ENCODE peak calls at places on chromosome 1, in ten cellular contexts. K is neural progenitor cell, D is A549, X is fibroblast of pulmonary artery, W is SJSA1, V is endodermal cell, Q is fibroblast of mammary gland, R is fibroblast of lung, Z is BE2C, Y is fibroblast of the aortic adventitia. B is an unnamed sample.

GRCh38 chr1:25105836-25106235 is 126.5 kb downstream of the SYF2 start:
- DNase-seq in Q (no peak), Y (no peak), D (no peak), Z (no peak), R (no peak), W (no peak), V (no peak), X (no peak), K (no peak), B (no peak)

GRCh38 chr1:43861337-43861736 is 72.3 kb upstream of the ARTN start:
- DNase-seq in X (peak), W (no peak), Y (peak), V (no peak), Z (no peak), K (no peak), R (peak), Q (peak), D (no peak), B (no peak)

GRCh38 chr1:39990428-39990827 is 35.5 kb downstream of the MFSD2A start:
- DNase-seq in Z (no peak), Q (no peak), R (no peak), V (peak), Y (no peak), D (no peak), K (no peak), X (no peak), W (no peak), B (no peak)

GRCh38 chr1:219549215-219549614 is 63.7 kb downstream of the ZC3H11B start:
- DNase-seq in X (peak), Q (no peak), Y (peak), D (no peak), K (no peak), W (no peak), Z (no peak), V (no peak), R (peak), B (no peak)

GRCh38 chr1:172820759-172821158 is 161.9 kb downstream of the FASLG start:
- DNase-seq in Z (no peak), K (no peak), X (no peak), D (no peak), Y (no peak), W (no peak), Q (peak), V (no peak), R (no peak), B (no peak)

GRCh38 chr1:1345860-1346500 is 3.2 kb downstream of the DVL1 start:
- DNase-seq in R (no peak), Z (no peak), Q (no peak), Y (no peak), V (no peak), X (no peak), D (no peak), K (no peak), W (no peak), B (no peak)

GRCh38 chr1:91631718-91632330 is 131.2 kb downstream of the CDC7 start:
- DNase-seq in Q (no peak), X (no peak), W (no peak), R (no peak), V (no peak), Y (no peak), D (no peak), K (peak), Z (no peak), B (no peak)

GRCh38 chr1:29966526-29967045 is 730.3 kb downstream of the PTPRU start:
- DNase-seq in D (no peak), V (no peak), R (no peak), X (no peak), W (no peak), Z (no peak), Q (no peak), K (no peak), Y (no peak), B (no peak)

GRCh38 chr1:242178924-242179708 is 180.2 kb upstream of the MAP1LC3C start:
- DNase-seq in K (no peak), X (no peak), W (no peak), V (no peak), Q (no peak), R (no peak), Y (no peak), Z (no peak), D (no peak), B (no peak)

GRCh38 chr1:109247401-109248365 is 1.7 kb upstream of the CELSR2 start:
- DNase-seq in K (no peak), Q (no peak), R (no peak), Z (no peak), D (no peak), W (no peak), V (no peak), X (no peak), Y (no peak), B (no peak)

GRCh38 chr1:220527279-220528048 is 472 bp upstream of the MARK1 start:
- DNase-seq in X (peak), Z (no peak), W (no peak), K (peak), V (peak), R (no peak), Q (no peak), Y (peak), D (no peak), B (peak)

GRCh38 chr1:244214009-244214967 is 163.2 kb downstream of the ZBTB18 start:
- DNase-seq in Z (peak), K (peak), X (peak), D (peak), W (peak), Q (peak), R (peak), Y (peak), V (peak), B (peak)

GRCh38 chr1:226962421-226963391 is 22.6 kb downstream of the COQ8A start:
- DNase-seq in Y (no peak), Z (no peak), D (no peak), K (no peak), V (no peak), X (no peak), R (no peak), W (no peak), Q (no peak), B (no peak)

GRCh38 chr1:26225033-26225831 is 8.8 kb upstream of the CEP85 start:
- DNase-seq in Q (peak), V (peak), D (no peak), R (peak), X (peak), Y (peak), W (no peak), Z (peak), K (peak), B (peak)

GRCh38 chr1:156493154-156493631 is 7.4 kb downstream of the MEF2D start:
- DNase-seq in W (no peak), Y (no peak), R (no peak), X (no peak), K (peak), Z (no peak), D (no peak), Q (no peak), V (peak), B (no peak)

GRCh38 chr1:52145137-52145536 is 3.2 kb downstream of the ZFYVE9 start:
- DNase-seq in Y (no peak), R (no peak), Z (no peak), K (no peak), Q (no peak), X (no peak), V (no peak), W (no peak), D (no peak), B (no peak)

GRCh38 chr1:33297911-33298622 is 22.8 kb downstream of the A3GALT2 start:
- DNase-seq in K (no peak), Q (no peak), V (no peak), Y (no peak), Z (no peak), R (no peak), W (no peak), X (no peak), D (no peak), B (no peak)

GRCh38 chr1:24003331-24003972 is 23.3 kb upstream of the SRSF10 start:
- DNase-seq in D (no peak), R (peak), Q (peak), X (peak), W (no peak), K (peak), Y (peak), Z (no peak), V (no peak), B (peak)

GRCh38 chr1:21278898-21279819 is 11.1 kb downstream of the ECE1 start:
- DNase-seq in R (peak), Y (no peak), Z (no peak), W (no peak), Q (peak), K (peak), D (no peak), V (no peak), X (no peak), B (no peak)

GRCh38 chr1:222167111-222167510 is 380.8 kb downstream of the HHIPL2 start:
- DNase-seq in Z (peak), X (peak), R (peak), W (peak), K (peak), Y (peak), D (peak), Q (peak), V (peak), B (peak)

GRCh38 chr1:46539968-46540367 is 11.5 kb downstream of the KNCN start:
- DNase-seq in Y (peak), R (peak), K (no peak), Q (peak), D (no peak), V (no peak), X (peak), Z (no peak), W (no peak), B (peak)

GRCh38 chr1:95023399-95024050 is 49.2 kb downstream of the ALG14 start:
- DNase-seq in R (peak), Q (peak), Y (peak), V (no peak), W (peak), D (no peak), Z (no peak), K (no peak), X (peak), B (peak)

DNA sequence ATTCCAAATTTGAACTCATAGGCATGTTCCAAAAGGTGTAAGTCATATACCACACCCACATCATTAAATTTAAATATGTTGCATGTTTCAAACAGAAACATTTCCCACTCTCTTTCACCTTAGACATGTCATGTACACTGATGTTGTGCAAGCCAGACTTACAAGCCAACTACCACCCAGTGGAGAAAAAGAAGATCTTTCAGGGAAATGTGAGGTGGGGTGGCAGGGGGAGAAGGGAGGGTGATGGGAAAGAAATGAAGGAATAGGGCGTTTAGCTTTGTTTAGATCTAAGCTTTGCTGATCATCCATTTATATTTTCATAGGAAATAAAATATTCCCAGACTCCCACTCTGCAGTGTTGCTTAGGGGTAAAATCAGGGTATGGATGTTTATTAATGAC is 1.6 kb downstream of the NEGR1 start:
- DNase-seq in Y (peak), X (no peak), W (no peak), D (no peak), Q (peak), R (peak), K (no peak), V (no peak), Z (no peak), B (peak)
- H3K4me3 ChIP-seq in Y (no peak), X (no peak), W (no peak), D (no peak), Q (peak), R (peak), K (no peak), V (no peak), Z (no peak), B (peak)

GRCh38 chr1:20152599-20152930 is 13.4 kb downstream of the PLA2G2F start:
- DNase-seq in Q (no peak), Y (no peak), V (no peak), D (no peak), K (no peak), R (no peak), W (no peak), Z (no peak), X (no peak), B (no peak)

GRCh38 chr1:20150969-20151368 is 11.8 kb downstream of the PLA2G2F start:
- DNase-seq in V (no peak), K (no peak), D (no peak), Y (no peak), R (no peak), Z (no peak), X (no peak), W (no peak), Q (no peak), B (no peak)

GRCh38 chr1:20150326-20150705 is 11.2 kb downstream of the PLA2G2F start:
- DNase-seq in K (no peak), W (no peak), V (no peak), Q (no peak), Z (no peak), X (no peak), D (no peak), Y (no peak), R (no peak), B (no peak)

GRCh38 chr1:20153000-20153418 is 13.9 kb downstream of the PLA2G2F start:
- DNase-seq in W (no peak), V (peak), Y (no peak), D (no peak), Z (no peak), K (peak), Q (no peak), X (no peak), R (peak), B (peak)

GRCh38 chr1:20151906-20152598 is 12.9 kb downstream of the PLA2G2F start:
- DNase-seq in W (peak), K (peak), V (peak), Q (peak), X (peak), R (peak), D (peak), Z (peak), Y (peak), B (peak)
- H3K4me3 ChIP-seq in W (no peak), K (peak), V (no peak), Q (peak), X (peak), R (peak), D (peak), Z (peak), Y (peak), B (peak)

DNA sequence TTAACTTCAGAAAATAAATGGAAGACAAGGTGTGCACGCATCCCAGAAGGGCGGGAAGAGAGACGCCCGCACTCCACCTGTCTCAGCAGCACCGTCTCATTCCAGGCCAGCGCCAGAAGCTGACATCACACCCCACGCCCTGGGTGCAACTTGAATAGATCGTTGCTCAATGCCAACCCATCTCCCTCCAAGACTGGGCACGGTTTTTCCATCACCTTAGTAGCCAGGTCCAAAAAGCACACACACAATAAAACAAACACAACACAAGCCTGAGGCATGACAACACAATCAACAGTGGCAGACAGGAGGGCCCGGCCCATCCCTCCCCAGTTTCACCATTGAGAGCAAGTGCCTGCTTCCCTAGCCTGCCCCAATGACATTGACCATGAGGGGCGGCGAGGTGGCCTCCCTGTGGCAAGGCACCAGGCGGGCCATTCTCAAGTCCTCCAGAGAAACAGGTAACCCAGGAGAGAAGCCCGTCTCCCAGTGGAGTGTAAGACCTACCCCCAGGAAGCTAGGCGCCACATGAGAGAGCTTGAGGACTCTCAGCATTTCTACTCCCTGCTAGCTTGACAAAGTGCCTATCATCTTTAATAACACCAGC is 2.7 kb downstream of the IFFO2 start:
- DNase-seq in X (no peak), K (no peak), Z (no peak), Q (no peak), V (no peak), W (no peak), D (no peak), Y (no peak), R (no peak), B (no peak)
- H3K4me3 ChIP-seq in X (peak), K (no peak), Z (no peak), Q (no peak), V (peak), W (no peak), D (peak), Y (peak), R (peak), B (peak)

GRCh38 chr1:65309317-65310077 is at the start of gene DNAJC6:
- DNase-seq in W (peak), X (peak), K (peak), V (peak), Q (peak), D (peak), Y (peak), R (peak), Z (peak), B (peak)

GRCh38 chr1:65308781-65309316 is 494 bp upstream of the DNAJC6 start:
- DNase-seq in V (no peak), X (no peak), D (no peak), K (no peak), Z (no peak), Y (no peak), R (no peak), W (no peak), Q (no peak), B (no peak)

DNA sequence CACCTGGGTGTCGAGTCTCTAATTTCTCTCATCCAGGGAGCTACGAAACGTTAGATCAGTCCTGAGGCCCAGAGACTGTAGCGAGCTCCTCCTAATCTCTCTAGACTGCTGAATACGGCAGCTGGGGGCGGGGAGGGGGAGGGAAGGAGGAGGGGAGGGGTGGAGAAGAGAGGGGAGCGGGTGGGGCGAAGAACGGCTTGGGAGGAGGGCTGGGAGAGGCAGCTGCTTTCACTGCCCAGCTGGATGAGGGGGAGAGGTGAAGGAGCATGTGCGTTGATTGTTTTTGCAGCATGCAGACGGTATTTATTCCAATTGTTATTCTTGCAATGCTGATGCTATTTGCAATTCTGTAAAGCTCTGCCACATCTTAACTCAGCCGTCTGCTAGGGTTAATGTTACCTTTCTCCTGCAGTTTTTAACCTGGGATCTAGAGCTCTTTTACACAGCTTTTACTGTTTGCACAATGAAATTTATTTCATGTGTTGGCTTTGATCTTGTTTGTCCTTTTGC is 790 bp downstream of the DNAJC6 start:
- DNase-seq in Q (no peak), X (no peak), V (no peak), D (no peak), Y (no peak), W (no peak), K (no peak), R (peak), Z (peak), B (no peak)
- H3K4me3 ChIP-seq in Q (no peak), X (no peak), V (peak), D (peak), Y (no peak), W (no peak), K (peak), R (no peak), Z (peak), B (peak)

GRCh38 chr1:48790397-48790796 is 13.7 kb upstream of the BEND5 start:
- DNase-seq in V (no peak), Z (no peak), Q (no peak), X (no peak), R (no peak), Y (no peak), D (no peak), K (no peak), W (no peak), B (no peak)
- H3K4me3 ChIP-seq in V (no peak), Z (no peak), Q (no peak), X (no peak), R (no peak), Y (no peak), D (no peak), K (no peak), W (no peak), B (no peak)

GRCh38 chr1:9125325-9125724 is 3.6 kb downstream of the GPR157 start:
- DNase-seq in Q (no peak), W (no peak), R (no peak), Z (no peak), D (no peak), V (no peak), X (no peak), Y (no peak), K (no peak), B (no peak)
- H3K4me3 ChIP-seq in Q (no peak), W (no peak), R (no peak), Z (no peak), D (no peak), V (no peak), X (no peak), Y (no peak), K (no peak), B (no peak)

GRCh38 chr1:174022976-174023277 is 770 bp upstream of the RC3H1 start:
- DNase-seq in D (no peak), Q (no peak), W (no peak), V (no peak), R (no peak), Z (no peak), Y (no peak), X (no peak), K (no peak), B (no peak)
- H3K4me3 ChIP-seq in D (peak), Q (peak), W (peak), V (peak), R (peak), Z (peak), Y (peak), X (peak), K (peak), B (peak)

DNA sequence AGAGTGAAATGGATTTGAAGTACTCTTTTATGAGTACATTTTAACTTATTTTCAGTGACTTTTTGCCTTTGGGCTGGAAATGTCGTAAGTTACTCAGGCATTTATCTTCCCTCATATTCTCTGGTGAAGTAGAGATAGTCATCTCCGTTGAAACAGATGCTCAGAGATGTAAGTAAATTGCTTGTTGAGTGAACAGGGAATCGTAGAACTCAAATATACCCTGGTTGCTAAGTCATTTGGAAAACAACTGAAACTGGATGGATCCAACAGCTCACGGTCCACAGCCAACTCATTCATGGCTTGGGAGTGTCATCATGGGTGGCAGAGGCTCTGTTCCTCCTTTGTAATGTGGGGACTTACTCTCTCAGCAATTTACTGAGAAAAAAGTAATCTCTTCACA is 107.2 kb downstream of the LEPR start:
- DNase-seq in W (no peak), D (no peak), K (peak), X (no peak), Y (peak), V (no peak), R (no peak), Z (no peak), Q (no peak), B (no peak)
- H3K4me3 ChIP-seq in W (no peak), D (no peak), K (no peak), X (peak), Y (peak), V (no peak), R (peak), Z (no peak), Q (no peak), B (no peak)